ENCODE peak calls at places on chromosome 9, in seven cellular contexts. A, I, P, W, C, U and K are unnamed samples.

GRCh38 chr9:132004323-132004722 is 75.3 kb downstream of the MED27 start:
- DNase-seq in A (no peak), I (no peak), P (no peak), W (no peak), C (no peak), U (no peak), K (no peak)

GRCh38 chr9:129309906-129310305 is 131.8 kb upstream of the IER5L start:
- DNase-seq in A (no peak), I (peak; percentile 13), P (no peak), W (no peak), C (no peak), U (peak; percentile 70), K (peak; percentile 17)

GRCh38 chr9:100515578-100516494 is 42.9 kb downstream of the TMEFF1 start:
- DNase-seq in A (peak; percentile 5), I (no peak), P (no peak), W (no peak), C (peak; percentile 38), U (no peak), K (no peak)

GRCh38 chr9:124843635-124844034 is 9.6 kb upstream of the WDR38 start:
- DNase-seq in A (no peak), I (no peak), P (no peak), W (no peak), C (no peak), U (no peak), K (no peak)

GRCh38 chr9:108933231-108933630 is 693 bp downstream of the ELP1 start:
- DNase-seq in A (peak; percentile 32), I (no peak), P (no peak), W (no peak), C (peak; percentile 5), U (no peak), K (peak; percentile 16)

GRCh38 chr9:100466828-100467220 is 6.1 kb upstream of the TMEFF1 start:
- DNase-seq in A (no peak), I (no peak), P (no peak), W (no peak), C (no peak), U (no peak), K (no peak)

GRCh38 chr9:134026561-134026960 is 1.3 kb downstream of the BRD3OS start:
- DNase-seq in A (no peak), I (no peak), P (no peak), W (no peak), C (no peak), U (no peak), K (no peak)

GRCh38 chr9:70133253-70134208 is 89.9 kb downstream of the MAMDC2 start:
- DNase-seq in A (no peak), I (no peak), P (no peak), W (no peak), C (no peak), U (no peak), K (no peak)

GRCh38 chr9:120608421-120608820 is 28.5 kb upstream of the CDK5RAP2 start:
- DNase-seq in A (no peak), I (no peak), P (no peak), W (no peak), C (no peak), U (no peak), K (peak; percentile 84)

GRCh38 chr9:126733005-126733404 is 71.8 kb upstream of the ZBTB43 start:
- DNase-seq in A (no peak), I (no peak), P (no peak), W (no peak), C (no peak), U (peak; percentile 17), K (no peak)